ENCODE peak calls at places on chromosomes 12 and 14, in nine cellular contexts. One of them, this sample, is unnamed.
A peak's percentile ranks its signal among the peaks of the same experiment; 100 is the strongest.

GRCh38 chr14:35988972-35989690 is 163.0 kb downstream of the BRMS1L start:
- DNase-seq in left lung: no peak
- DNase-seq in CD8-positive, alpha-beta memory T cell: no peak
- DNase-seq in T follicular helper cell: no peak
- DNase-seq in left ventricle myocardium inferior: no peak
- DNase-seq in EH: no peak
- DNase-seq in effector memory CD4-positive, alpha-beta T cell: no peak
- DNase-seq in SK-MEL-5: no peak
- DNase-seq in activated gamma-delta T cell treated with Interleukin-2 at 50 U/mL for 16 hours: no peak
- DNase-seq in this sample: no peak

GRCh38 chr12:99824900-99825562 is 159.7 kb downstream of the ANKS1B start:
- DNase-seq in T follicular helper cell: no peak
- DNase-seq in effector memory CD4-positive, alpha-beta T cell: no peak
- DNase-seq in EH: peak; percentile 13
- DNase-seq in left lung: no peak
- DNase-seq in activated gamma-delta T cell treated with Interleukin-2 at 50 U/mL for 16 hours: no peak
- DNase-seq in CD8-positive, alpha-beta memory T cell: no peak
- DNase-seq in left ventricle myocardium inferior: no peak
- DNase-seq in SK-MEL-5: no peak
- DNase-seq in this sample: no peak

GRCh38 chr12:89825591-89826449 is 117.2 kb upstream of the ATP2B1 start:
- DNase-seq in left lung: no peak
- DNase-seq in effector memory CD4-positive, alpha-beta T cell: no peak
- DNase-seq in CD8-positive, alpha-beta memory T cell: no peak
- DNase-seq in left ventricle myocardium inferior: no peak
- DNase-seq in SK-MEL-5: peak; percentile 26
- DNase-seq in activated gamma-delta T cell treated with Interleukin-2 at 50 U/mL for 16 hours: no peak
- DNase-seq in T follicular helper cell: no peak
- DNase-seq in EH: peak; percentile 28
- DNase-seq in this sample: no peak

GRCh38 chr14:93533864-93534263 is 103.1 kb downstream of the UNC79 start:
- DNase-seq in effector memory CD4-positive, alpha-beta T cell: no peak
- DNase-seq in left ventricle myocardium inferior: no peak
- DNase-seq in EH: no peak
- DNase-seq in left lung: no peak
- DNase-seq in CD8-positive, alpha-beta memory T cell: no peak
- DNase-seq in T follicular helper cell: no peak
- DNase-seq in activated gamma-delta T cell treated with Interleukin-2 at 50 U/mL for 16 hours: no peak
- DNase-seq in SK-MEL-5: peak; percentile 7
- DNase-seq in this sample: no peak

GRCh38 chr12:99154264-99154982 is 493.1 kb upstream of the GARIN6 start:
- DNase-seq in effector memory CD4-positive, alpha-beta T cell: no peak
- DNase-seq in activated gamma-delta T cell treated with Interleukin-2 at 50 U/mL for 16 hours: no peak
- DNase-seq in left lung: no peak
- DNase-seq in T follicular helper cell: no peak
- DNase-seq in SK-MEL-5: no peak
- DNase-seq in EH: no peak
- DNase-seq in left ventricle myocardium inferior: no peak
- DNase-seq in CD8-positive, alpha-beta memory T cell: no peak
- DNase-seq in this sample: no peak

GRCh38 chr12:123250471-123251383 is 17.5 kb downstream of the MTRFR start:
- DNase-seq in SK-MEL-5: no peak
- DNase-seq in EH: no peak
- DNase-seq in effector memory CD4-positive, alpha-beta T cell: no peak
- DNase-seq in left ventricle myocardium inferior: no peak
- DNase-seq in T follicular helper cell: no peak
- DNase-seq in activated gamma-delta T cell treated with Interleukin-2 at 50 U/mL for 16 hours: no peak
- DNase-seq in left lung: peak; percentile 78
- DNase-seq in CD8-positive, alpha-beta memory T cell: no peak
- DNase-seq in this sample: no peak

GRCh38 chr14:95183532-95184412 is 26.4 kb upstream of the DICER1 start:
- DNase-seq in T follicular helper cell: no peak
- DNase-seq in activated gamma-delta T cell treated with Interleukin-2 at 50 U/mL for 16 hours: no peak
- DNase-seq in SK-MEL-5: no peak
- DNase-seq in CD8-positive, alpha-beta memory T cell: no peak
- DNase-seq in effector memory CD4-positive, alpha-beta T cell: no peak
- DNase-seq in left ventricle myocardium inferior: no peak
- DNase-seq in left lung: no peak
- DNase-seq in EH: peak; percentile 7
- DNase-seq in this sample: no peak

GRCh38 chr12:125181107-125181506 is 115.9 kb downstream of the AACS start:
- DNase-seq in EH: no peak
- DNase-seq in activated gamma-delta T cell treated with Interleukin-2 at 50 U/mL for 16 hours: no peak
- DNase-seq in SK-MEL-5: no peak
- DNase-seq in CD8-positive, alpha-beta memory T cell: no peak
- DNase-seq in T follicular helper cell: no peak
- DNase-seq in left lung: no peak
- DNase-seq in left ventricle myocardium inferior: no peak
- DNase-seq in effector memory CD4-positive, alpha-beta T cell: no peak
- DNase-seq in this sample: no peak

GRCh38 chr12:42756841-42757661 is 167.5 kb upstream of the PRICKLE1 start:
- DNase-seq in effector memory CD4-positive, alpha-beta T cell: no peak
- DNase-seq in activated gamma-delta T cell treated with Interleukin-2 at 50 U/mL for 16 hours: no peak
- DNase-seq in SK-MEL-5: no peak
- DNase-seq in left lung: no peak
- DNase-seq in EH: peak; percentile 91
- DNase-seq in left ventricle myocardium inferior: no peak
- DNase-seq in CD8-positive, alpha-beta memory T cell: no peak
- DNase-seq in T follicular helper cell: no peak
- DNase-seq in this sample: no peak

GRCh38 chr14:64110832-64111231 is 183.3 kb downstream of the ESR2 start:
- DNase-seq in CD8-positive, alpha-beta memory T cell: no peak
- DNase-seq in T follicular helper cell: no peak
- DNase-seq in left lung: no peak
- DNase-seq in EH: peak; percentile 34
- DNase-seq in SK-MEL-5: no peak
- DNase-seq in activated gamma-delta T cell treated with Interleukin-2 at 50 U/mL for 16 hours: no peak
- DNase-seq in left ventricle myocardium inferior: no peak
- DNase-seq in effector memory CD4-positive, alpha-beta T cell: no peak
- DNase-seq in this sample: no peak

GRCh38 chr14:91313154-91313850 is 68.8 kb upstream of the GPR68 start:
- DNase-seq in left ventricle myocardium inferior: no peak
- DNase-seq in EH: no peak
- DNase-seq in activated gamma-delta T cell treated with Interleukin-2 at 50 U/mL for 16 hours: no peak
- DNase-seq in left lung: no peak
- DNase-seq in CD8-positive, alpha-beta memory T cell: no peak
- DNase-seq in effector memory CD4-positive, alpha-beta T cell: no peak
- DNase-seq in T follicular helper cell: no peak
- DNase-seq in SK-MEL-5: no peak
- DNase-seq in this sample: no peak

GRCh38 chr12:14256139-14256538 is 109.3 kb upstream of the ATF7IP start:
- DNase-seq in effector memory CD4-positive, alpha-beta T cell: peak; percentile 27
- DNase-seq in T follicular helper cell: peak; percentile 40
- DNase-seq in CD8-positive, alpha-beta memory T cell: peak; percentile 67
- DNase-seq in SK-MEL-5: no peak
- DNase-seq in EH: peak; percentile 61
- DNase-seq in left lung: no peak
- DNase-seq in left ventricle myocardium inferior: no peak
- DNase-seq in activated gamma-delta T cell treated with Interleukin-2 at 50 U/mL for 16 hours: peak; percentile 50
- DNase-seq in this sample: no peak

GRCh38 chr12:10661338-10661737 is 12.5 kb downstream of the STYK1 start:
- DNase-seq in left lung: no peak
- DNase-seq in activated gamma-delta T cell treated with Interleukin-2 at 50 U/mL for 16 hours: no peak
- DNase-seq in EH: peak; percentile 61
- DNase-seq in left ventricle myocardium inferior: no peak
- DNase-seq in T follicular helper cell: no peak
- DNase-seq in effector memory CD4-positive, alpha-beta T cell: no peak
- DNase-seq in SK-MEL-5: no peak
- DNase-seq in CD8-positive, alpha-beta memory T cell: no peak
- DNase-seq in this sample: no peak

GRCh38 chr14:59281613-59282012 is 93.1 kb downstream of the DAAM1 start:
- DNase-seq in CD8-positive, alpha-beta memory T cell: no peak
- DNase-seq in EH: peak; percentile 64
- DNase-seq in activated gamma-delta T cell treated with Interleukin-2 at 50 U/mL for 16 hours: no peak
- DNase-seq in SK-MEL-5: no peak
- DNase-seq in T follicular helper cell: no peak
- DNase-seq in left ventricle myocardium inferior: no peak
- DNase-seq in left lung: no peak
- DNase-seq in effector memory CD4-positive, alpha-beta T cell: no peak
- DNase-seq in this sample: no peak